ENCODE peak calls at places on chromosomes 13 and 19, in four cellular contexts. O is thoracic aorta, W is pancreas, G is psoas muscle. X is an unnamed sample.

GRCh38 chr19:43316591-43317319 is 36.7 kb upstream of the CD177 start:
- DNase-seq in O (no peak), W (no peak), G (no peak), X (no peak)

GRCh38 chr19:47363758-47364529 is 14.8 kb downstream of the DHX34 start:
- DNase-seq in O (no peak), W (no peak), G (no peak), X (no peak)

GRCh38 chr13:35768551-35768950 is 292.1 kb upstream of the MAB21L1 start:
- DNase-seq in G (no peak), O (no peak), W (no peak), X (no peak)

GRCh38 chr13:59771272-59771671 is 392.5 kb downstream of the DIAPH3 start:
- DNase-seq in O (no peak), W (no peak), G (no peak), X (no peak)

GRCh38 chr19:46863818-46864629 is 3.2 kb downstream of the ARHGAP35 start:
- DNase-seq in G (no peak), O (no peak), W (no peak), X (no peak)

GRCh38 chr13:33610471-33611015 is 207.4 kb upstream of the RFC3 start:
- DNase-seq in W (no peak), G (peak), O (no peak), X (peak)

GRCh38 chr13:113997845-113998751 is 24.2 kb upstream of the C13orf46 start:
- DNase-seq in O (peak), W (no peak), G (peak), X (no peak)

GRCh38 chr13:59472134-59472533 is 691.6 kb downstream of the DIAPH3 start:
- DNase-seq in G (no peak), W (no peak), O (no peak), X (no peak)

GRCh38 chr13:23902975-23903905 is 5.9 kb upstream of the C1QTNF9B start:
- DNase-seq in O (no peak), G (no peak), W (no peak), X (no peak)

GRCh38 chr13:97275265-97275664 is 53.1 kb downstream of the MBNL2 start:
- DNase-seq in O (no peak), W (no peak), G (no peak), X (no peak)

GRCh38 chr13:112859128-112859816 is 109.7 kb upstream of the MCF2L start:
- DNase-seq in O (no peak), G (no peak), W (no peak), X (no peak)

GRCh38 chr19:5144545-5145179 is 175.7 kb downstream of the KDM4B start:
- DNase-seq in O (no peak), G (no peak), W (no peak), X (no peak)

GRCh38 chr19:38708413-38709024 is 35.8 kb downstream of the CAPN12 start:
- DNase-seq in O (no peak), G (no peak), W (no peak), X (no peak)

GRCh38 chr13:63190219-63190618 is 1774.6 kb upstream of the PCDH20 start:
- DNase-seq in G (no peak), O (no peak), W (no peak), X (no peak)

GRCh38 chr13:110965038-110965754 is 50.3 kb upstream of the ANKRD10 start:
- DNase-seq in G (no peak), W (no peak), O (no peak), X (no peak)

GRCh38 chr13:25973085-25973484 is 78.7 kb downstream of the SHISA2 start:
- DNase-seq in W (no peak), O (no peak), G (peak), X (no peak)

DNA sequence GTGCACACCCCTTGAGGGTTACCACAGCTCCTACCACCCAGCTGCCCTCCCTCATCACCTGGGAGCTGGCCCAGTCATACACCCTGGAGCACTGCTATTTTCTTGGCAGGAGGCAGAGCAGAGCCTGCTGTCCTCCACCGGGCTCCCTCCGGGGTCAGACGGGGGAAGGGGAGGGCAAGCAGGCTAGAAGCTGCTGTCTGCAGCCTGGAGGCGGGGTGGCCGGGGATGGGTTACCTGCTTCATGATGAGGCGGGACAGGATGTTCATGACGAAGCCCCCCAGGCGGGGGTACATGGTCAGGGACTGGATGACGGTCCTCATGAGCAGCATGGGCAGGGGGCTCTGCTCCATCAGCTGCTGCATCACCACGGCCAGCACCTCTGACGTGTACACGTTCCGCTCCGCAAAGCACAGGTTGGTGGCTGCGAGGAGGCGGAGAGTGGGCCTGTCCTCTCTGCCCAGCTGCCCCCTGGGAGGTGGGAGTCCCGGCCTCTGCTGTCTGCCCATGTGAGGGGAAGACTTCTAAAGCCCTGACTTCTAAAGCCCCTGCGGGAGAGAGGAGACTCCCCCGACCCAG is 2.7 kb upstream of the RSPH6A start:
- DNase-seq in G (no peak), O (no peak), W (peak), X (no peak)
- H3K27ac ChIP-seq in G (no peak), O (no peak), W (no peak), X (no peak)

GRCh38 chr19:3653865-3654513 is 27.4 kb upstream of the CACTIN start:
- DNase-seq in W (no peak), O (no peak), G (no peak), X (no peak)
- TF ChIP-seq CTCF in W (no peak), O (no peak), G (no peak), X (no peak)

GRCh38 chr19:3504723-3505122 is 1.4 kb upstream of the FZR1 start:
- DNase-seq in O (no peak), G (no peak), W (no peak), X (no peak)
- H3K27ac ChIP-seq in O (no peak), G (no peak), W (no peak), X (no peak)

GRCh38 chr19:18765224-18765623 is 25.9 kb downstream of the COMP start:
- DNase-seq in W (no peak), O (no peak), G (no peak), X (no peak)

GRCh38 chr19:18768997-18769891 is 21.9 kb downstream of the COMP start:
- DNase-seq in O (no peak), W (no peak), G (no peak), X (no peak)

GRCh38 chr19:18769989-18770528 is 21.0 kb downstream of the COMP start:
- DNase-seq in O (no peak), G (no peak), W (no peak), X (no peak)

GRCh38 chr19:18770663-18771327 is 20.3 kb downstream of the COMP start:
- DNase-seq in O (no peak), W (no peak), G (no peak), X (no peak)

GRCh38 chr19:18768046-18768771 is 22.9 kb downstream of the COMP start:
- DNase-seq in W (no peak), G (no peak), O (no peak), X (no peak)
- TF ChIP-seq CTCF in W (no peak), G (no peak), O (no peak), X (no peak)

DNA sequence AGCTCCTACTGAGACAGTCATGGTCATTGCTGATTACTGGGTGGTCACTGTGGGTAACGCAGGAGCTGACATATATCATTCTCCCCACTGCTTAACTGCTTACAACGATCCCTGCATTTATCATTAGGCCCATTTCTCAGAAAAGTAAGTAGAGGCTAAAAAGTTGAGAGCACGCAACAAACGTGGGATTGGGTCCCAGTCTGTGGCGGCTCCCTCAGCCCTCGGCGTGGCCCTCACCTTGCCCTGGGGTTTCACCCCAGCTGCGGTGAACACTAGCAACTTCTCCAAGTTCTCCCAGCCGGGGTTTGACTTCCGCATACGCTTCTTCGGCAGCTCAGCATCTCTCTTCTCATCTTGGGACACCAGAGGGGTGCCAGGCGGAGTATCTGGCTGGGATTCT is 2.5 kb downstream of the PNKP start:
- DNase-seq in G (no peak), O (no peak), W (no peak), X (no peak)
- H3K27ac ChIP-seq in G (peak), O (no peak), W (no peak), X (no peak)

DNA sequence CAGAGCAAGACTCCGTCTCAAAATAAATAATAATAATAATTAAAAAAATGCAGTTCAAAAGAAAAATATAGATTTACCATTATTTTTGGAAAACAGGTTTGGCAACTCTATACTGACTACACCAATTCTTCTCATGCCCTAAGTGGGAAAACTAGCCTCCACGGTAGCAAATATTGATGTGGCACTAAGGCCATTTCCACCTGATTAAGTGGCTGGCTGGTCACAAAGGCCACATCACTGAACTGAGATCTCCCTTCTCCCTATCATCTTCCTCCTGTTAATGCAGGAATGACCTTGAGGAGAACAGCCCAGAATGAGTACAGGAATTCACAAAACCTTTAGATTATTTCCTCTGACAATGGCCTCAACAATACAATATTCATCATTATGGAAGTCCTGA is 18.6 kb downstream of the ZNF814 start:
- DNase-seq in W (no peak), G (no peak), O (no peak), X (no peak)
- TF ChIP-seq CTCF in W (no peak), G (no peak), O (no peak), X (no peak)

GRCh38 chr19:1648156-1648925 is 4.1 kb downstream of the TCF3 start:
- DNase-seq in G (no peak), O (no peak), W (no peak), X (no peak)
- H3K27ac ChIP-seq in G (no peak), O (no peak), W (no peak), X (no peak)

DNA sequence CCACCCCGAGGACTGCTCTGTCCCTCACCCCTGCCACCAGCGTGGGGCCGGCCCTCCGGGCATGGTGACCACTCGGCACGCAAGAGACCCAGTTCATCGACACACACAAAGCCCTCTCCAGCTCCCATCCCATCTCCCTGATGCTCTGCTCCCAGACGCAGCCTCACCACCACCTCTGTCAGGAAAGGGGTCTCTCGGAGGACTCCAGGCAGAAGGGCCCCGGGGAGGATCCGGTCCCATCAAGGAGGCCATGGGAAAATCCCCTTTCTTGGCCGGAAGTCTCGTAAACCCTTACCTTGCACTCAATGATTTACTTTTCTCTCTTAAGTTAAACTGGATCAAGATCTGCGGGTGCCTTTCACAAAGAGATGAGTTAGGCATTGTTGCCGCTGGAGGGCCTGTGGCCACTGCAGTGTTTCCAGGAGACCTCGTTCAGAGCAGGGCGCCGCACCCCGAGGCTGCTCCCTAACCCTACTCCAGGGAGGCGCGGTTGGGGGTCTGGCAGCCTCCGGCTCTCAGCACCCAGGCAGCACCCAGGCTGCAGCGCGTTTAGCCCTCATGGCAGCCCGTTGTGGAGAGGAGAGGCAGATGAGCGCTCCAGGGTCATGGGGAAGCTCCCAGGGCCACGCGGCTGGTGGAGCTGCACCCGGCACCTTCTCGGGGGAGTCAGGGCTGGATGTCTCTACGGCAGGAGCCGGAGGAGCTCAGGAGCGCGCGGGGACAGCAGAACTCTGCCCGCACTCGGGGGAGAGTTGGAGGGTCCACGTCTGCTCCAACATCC is 31.0 kb downstream of the C2CD4C start:
- DNase-seq in G (no peak), W (no peak), O (no peak), X (no peak)
- TF ChIP-seq CTCF in G (no peak), W (no peak), O (no peak), X (no peak)

DNA sequence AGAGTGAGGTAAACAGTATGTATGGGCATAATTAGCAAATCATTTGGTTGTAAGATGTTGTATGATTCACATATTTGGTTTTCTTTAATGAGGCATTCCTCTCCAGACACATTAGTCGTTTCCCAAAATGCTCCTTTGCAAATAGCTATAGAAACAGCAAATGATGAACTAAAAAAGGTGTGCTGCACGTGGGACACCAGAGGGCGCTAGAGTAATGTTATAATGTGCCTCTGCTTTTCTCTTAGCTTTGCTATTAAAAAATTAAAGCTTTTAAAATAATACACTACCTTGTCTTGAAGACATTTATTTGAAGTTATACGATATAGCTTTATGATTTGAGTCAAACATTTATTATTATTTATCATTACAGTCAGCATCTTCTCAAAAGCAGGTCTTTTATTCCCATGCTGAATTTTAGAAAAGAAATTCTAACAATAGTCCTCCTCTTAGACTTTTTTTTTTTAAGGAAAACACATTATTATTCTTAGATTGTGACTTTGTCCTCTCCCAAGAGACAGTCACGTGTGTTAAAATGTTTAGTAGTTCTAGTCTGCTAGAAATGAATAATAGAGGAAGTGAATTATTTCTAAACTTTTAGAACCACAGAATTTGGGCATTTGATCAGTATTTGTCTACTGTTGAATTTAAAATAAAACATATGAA is 121.6 kb upstream of the FRY start:
- DNase-seq in G (no peak), W (peak), O (no peak), X (peak)
- H3K27ac ChIP-seq in G (no peak), W (no peak), O (no peak), X (no peak)

GRCh38 chr13:107847406-107847805 is 367.9 kb downstream of the LIG4 start:
- DNase-seq in G (no peak), W (no peak), O (no peak), X (no peak)
- TF ChIP-seq CTCF in G (no peak), W (no peak), O (no peak), X (no peak)